ENCODE peak calls at places on chromosomes 6 and 20, in eight cellular contexts. G is activated T-helper 9 cell treated with anti-CD3 and anti-CD28 coated beads, Interleukin-2, amount 50 U/mL, for 16 hours; N is D341Med; C is Calu3; O is tibial artery; I is caudate nucleus; Q is pancreas; D is stimulated activated naive CD8-positive, alpha-beta T cell treated with anti-CD3 and anti-CD28 coated beads, Interleukin-15, amount 100 ng/mL, for 72 hours. E is an unnamed sample.

GRCh38 chr6:118725944-118726343 is 74.6 kb upstream of the CEP85L start:
- DNase-seq in C (no peak), I (no peak), G (peak), O (no peak), D (peak), Q (no peak), N (no peak), E (no peak)

GRCh38 chr6:26501482-26501986 is 1.4 kb downstream of the BTN1A1 start:
- DNase-seq in O (peak), D (peak), I (no peak), N (no peak), G (peak), C (peak), Q (peak), E (no peak)

GRCh38 chr6:44590471-44590870 is 203.0 kb downstream of the CDC5L start:
- DNase-seq in Q (no peak), C (no peak), D (no peak), I (no peak), N (no peak), O (no peak), G (no peak), E (no peak)

GRCh38 chr6:122817766-122818165 is 28.7 kb downstream of the SMPDL3A start:
- DNase-seq in I (no peak), N (no peak), Q (no peak), O (no peak), C (no peak), D (no peak), G (no peak), E (no peak)

GRCh38 chr6:31042801-31043200 is 32.5 kb downstream of the MUC22 start:
- DNase-seq in C (peak), G (no peak), O (no peak), D (no peak), N (peak), Q (peak), I (no peak), E (peak)

GRCh38 chr6:35024601-35025054 is 116.5 kb downstream of the TCP11 start:
- DNase-seq in Q (peak), O (no peak), C (peak), G (no peak), N (peak), D (no peak), I (peak), E (no peak)

GRCh38 chr6:56399250-56399671 is 151.9 kb upstream of the COL21A1 start:
- DNase-seq in I (no peak), N (no peak), G (no peak), O (no peak), Q (peak), C (no peak), D (no peak), E (no peak)

GRCh38 chr20:25077610-25078169 is 4.3 kb downstream of the VSX1 start:
- DNase-seq in Q (no peak), O (peak), N (peak), I (no peak), C (no peak), D (no peak), G (no peak), E (no peak)

GRCh38 chr6:159693894-159694545 is 979 bp upstream of the SOD2 start:
- DNase-seq in Q (peak), I (no peak), C (peak), N (no peak), D (peak), O (peak), G (no peak), E (peak)

GRCh38 chr6:146544783-146545182 is 1.1 kb downstream of the RAB32 start:
- DNase-seq in I (no peak), G (no peak), D (no peak), O (no peak), C (no peak), N (no peak), Q (no peak), E (no peak)

GRCh38 chr20:21517566-21518277 is 3.9 kb upstream of the NKX2-2 start:
- DNase-seq in Q (no peak), O (no peak), N (no peak), D (no peak), I (no peak), G (no peak), C (no peak), E (no peak)

GRCh38 chr6:164845773-164846172 is 463.6 kb downstream of the C6orf118 start:
- DNase-seq in D (no peak), Q (no peak), N (no peak), O (no peak), I (no peak), G (no peak), C (no peak), E (no peak)

GRCh38 chr20:35663516-35663812 is 1.2 kb downstream of the CPNE1 start:
- DNase-seq in N (no peak), I (no peak), D (no peak), C (no peak), Q (no peak), G (peak), O (no peak), E (no peak)

GRCh38 chr20:48804300-48804980 is 23.4 kb downstream of the PREX1 start:
- DNase-seq in O (no peak), G (no peak), Q (no peak), N (no peak), I (no peak), D (no peak), C (no peak), E (no peak)

GRCh38 chr6:90610671-90611542 is 24.0 kb upstream of the MAP3K7 start:
- DNase-seq in O (peak), Q (peak), N (peak), C (peak), G (peak), D (peak), I (peak), E (peak)